ENCODE peak calls at places on chromosome 7, in seven cellular contexts. C, A, R, J, L, Q and E are unnamed samples.

GRCh38 chr7:80324032-80324431 is 187.8 kb downstream of the GNAT3 start:
- DNase-seq in C (peak; percentile 45), A (no peak), R (no peak), J (peak; percentile 93), L (no peak), Q (peak; percentile 58), E (no peak)

GRCh38 chr7:139886899-139887298 is 57.8 kb downstream of the TBXAS1 start:
- DNase-seq in C (no peak), A (no peak), R (no peak), J (no peak), L (no peak), Q (no peak), E (no peak)

GRCh38 chr7:122384528-122384927 is 80.0 kb upstream of the FEZF1 start:
- DNase-seq in C (no peak), A (no peak), R (no peak), J (no peak), L (no peak), Q (no peak), E (no peak)

GRCh38 chr7:18541189-18541870 is 45.8 kb downstream of the HDAC9 start:
- DNase-seq in C (peak; percentile 35), A (no peak), R (no peak), J (no peak), L (peak; percentile 73), Q (peak; percentile 32), E (peak; percentile 17)

GRCh38 chr7:51965454-51965853 is 648.8 kb upstream of the COBL start:
- DNase-seq in C (no peak), A (no peak), R (no peak), J (no peak), L (no peak), Q (no peak), E (no peak)

GRCh38 chr7:18087687-18088078 is 60.0 kb upstream of the PRPS1L1 start:
- DNase-seq in C (no peak), A (no peak), R (no peak), J (no peak), L (peak; percentile 42), Q (no peak), E (no peak)

GRCh38 chr7:107168233-107169119 is at the start of gene HBP1:
- DNase-seq in C (peak; percentile 100), A (peak; percentile 99), R (peak; percentile 99), J (peak; percentile 100), L (peak; percentile 99), Q (peak; percentile 100), E (peak; percentile 97)

GRCh38 chr7:16365952-16366351 is 55.4 kb downstream of the CRPPA start:
- DNase-seq in C (no peak), A (no peak), R (no peak), J (no peak), L (no peak), Q (no peak), E (no peak)

GRCh38 chr7:24786941-24787340 is 29.7 kb upstream of the GSDME start:
- DNase-seq in C (peak; percentile 82), A (no peak), R (no peak), J (peak; percentile 97), L (no peak), Q (peak; percentile 99), E (no peak)

GRCh38 chr7:157886261-157886660 is 549.5 kb downstream of the DNAJB6 start:
- DNase-seq in C (no peak), A (no peak), R (no peak), J (no peak), L (no peak), Q (no peak), E (no peak)

GRCh38 chr7:26337232-26337865 is 45.7 kb downstream of the SNX10 start:
- DNase-seq in C (no peak), A (no peak), R (no peak), J (no peak), L (no peak), Q (no peak), E (no peak)
- H3K4me1 ChIP-seq in C (no peaks in the 10 kb centered on the region), A (no peaks in the 10 kb centered on the region), R (no peaks in the 10 kb centered on the region), J (no peaks in the 10 kb centered on the region), L (no peaks in the 10 kb centered on the region), Q (no peaks in the 10 kb centered on the region), E (no peaks in the 10 kb centered on the region)

GRCh38 chr7:30732606-30733005 is 19.3 kb upstream of the INMT start:
- DNase-seq in C (no peak), A (no peak), R (no peak), J (no peak), L (no peak), Q (no peak), E (no peak)
- H3K27me3 ChIP-seq in C (no peaks in the 10 kb centered on the region), A (no peaks in the 10 kb centered on the region), R (no peaks in the 10 kb centered on the region), J (no peaks in the 10 kb centered on the region), L (no peaks in the 10 kb centered on the region), Q (peaks cover 50% of the 10 kb centered on the region), E (no peaks in the 10 kb centered on the region)

GRCh38 chr7:1027285-1028043 is 16.9 kb upstream of the GPR146 start:
- DNase-seq in C (peak; percentile 49), A (peak; percentile 40), R (no peak), J (no peak), L (no peak), Q (peak; percentile 42), E (no peak)

GRCh38 chr7:1028044-1028770 is 16.1 kb upstream of the GPR146 start:
- DNase-seq in C (peak; percentile 93), A (peak; percentile 91), R (peak; percentile 67), J (peak; percentile 88), L (peak; percentile 93), Q (peak; percentile 86), E (peak; percentile 96)

GRCh38 chr7:1030444-1031070 is 13.8 kb upstream of the GPR146 start:
- DNase-seq in C (no peak), A (no peak), R (no peak), J (no peak), L (no peak), Q (no peak), E (no peak)

GRCh38 chr7:1029637-1030443 is 14.5 kb upstream of the GPR146 start:
- DNase-seq in C (no peak), A (no peak), R (no peak), J (no peak), L (no peak), Q (no peak), E (no peak)

DNA sequence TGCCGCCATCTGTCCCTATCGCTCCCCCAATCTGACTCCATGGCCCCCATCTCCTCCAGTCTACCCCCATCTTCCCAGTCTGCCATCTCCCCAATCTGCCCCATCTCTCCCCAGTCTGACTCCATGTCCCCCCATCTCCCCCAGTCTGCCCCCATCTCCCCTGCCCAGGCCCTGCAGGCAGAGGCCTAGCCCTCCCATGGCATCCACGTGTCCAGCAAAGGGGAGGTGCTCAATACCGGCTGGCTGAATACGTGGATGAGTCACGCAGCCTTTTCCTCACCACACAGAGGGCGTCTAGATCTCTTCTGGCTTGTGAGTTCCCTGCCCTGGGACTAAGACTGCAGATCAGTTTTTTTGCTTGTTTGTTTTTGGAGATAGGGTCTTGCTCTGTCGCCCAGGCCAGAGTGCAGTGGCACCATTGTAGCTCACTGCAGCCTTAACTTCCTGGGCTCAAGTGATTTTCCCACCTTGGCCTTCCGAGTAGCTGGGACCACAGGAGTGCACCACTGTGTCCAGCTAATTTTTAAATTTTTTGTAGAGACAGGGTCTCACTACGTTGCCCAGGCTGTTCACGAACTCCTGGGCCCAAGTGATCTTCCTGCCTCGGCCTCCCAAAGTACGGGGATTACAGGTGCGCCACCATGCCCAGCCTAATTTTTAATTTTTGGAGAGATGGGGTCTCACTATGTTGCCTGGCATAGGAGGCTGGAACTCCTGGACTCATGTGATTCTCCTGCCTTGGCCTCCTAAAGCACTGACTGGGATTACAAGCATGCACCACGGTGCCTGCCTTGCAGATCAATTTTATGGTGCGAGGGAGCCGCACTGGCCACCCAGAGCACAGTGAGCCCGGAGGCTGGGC is 15.3 kb upstream of the GPR146 start:
- DNase-seq in C (peak; percentile 95), A (peak; percentile 89), R (peak; percentile 52), J (peak; percentile 88), L (peak; percentile 93), Q (peak; percentile 95), E (peak; percentile 89)
- H3K4me1 ChIP-seq in C (peaks cover 6% of the 10 kb centered on the region), A (peaks cover 9% of the 10 kb centered on the region), R (peaks cover 31% of the 10 kb centered on the region), J (peaks cover 19% of the 10 kb centered on the region), L (peaks cover 8% of the 10 kb centered on the region), Q (peaks cover 9% of the 10 kb centered on the region), E (peaks cover 7% of the 10 kb centered on the region)

DNA sequence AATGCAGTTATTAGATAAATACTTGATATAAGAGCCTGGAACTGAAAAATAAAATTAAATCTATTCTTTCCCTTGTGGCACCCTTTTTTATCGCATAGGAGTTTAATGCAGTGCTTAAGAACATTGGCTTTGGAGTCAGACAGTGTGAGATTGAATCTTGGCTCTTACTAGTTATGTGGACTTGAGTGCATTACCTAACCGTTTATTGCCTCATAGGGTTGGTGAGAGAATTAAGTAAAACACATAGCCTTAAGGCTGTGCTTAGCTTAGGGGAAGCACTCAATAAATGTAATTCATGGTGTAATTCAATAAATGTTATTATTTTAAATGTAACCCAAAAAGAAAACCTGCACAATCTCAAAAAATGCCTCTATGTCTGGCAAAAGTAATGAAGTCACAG is 2.6 kb downstream of the STK17A start:
- DNase-seq in C (peak; percentile 90), A (no peak), R (no peak), J (peak; percentile 68), L (no peak), Q (peak; percentile 78), E (no peak)
- H3K27me3 ChIP-seq in C (no peaks in the 10 kb centered on the region), A (no peaks in the 10 kb centered on the region), R (no peaks in the 10 kb centered on the region), J (no peaks in the 10 kb centered on the region), L (no peaks in the 10 kb centered on the region), Q (peaks cover 2% of the 10 kb centered on the region), E (peaks cover 3% of the 10 kb centered on the region)